ENCODE peak calls at places on chromosomes 3 and 15, in five cellular contexts. H is CD8-positive, alpha-beta T cell; F is H1; O is left ventricle myocardium inferior; L is fibroblast of lung. Z is an unnamed sample.

GRCh38 chr3:177385831-177386301 is 188.6 kb upstream of the TBL1XR1 start:
- DNase-seq in H (no peak), F (no peak), O (no peak), L (peak), Z (peak)

GRCh38 chr3:9198805-9199386 is 50.5 kb downstream of the SRGAP3 start:
- DNase-seq in H (no peak), F (no peak), O (no peak), L (no peak), Z (no peak)

GRCh38 chr3:139611540-139611939 is 66.2 kb downstream of the NMNAT3 start:
- DNase-seq in H (no peak), F (no peak), O (no peak), L (no peak), Z (no peak)

GRCh38 chr3:38124324-38125122 is 12.4 kb downstream of the ACAA1 start:
- DNase-seq in H (no peak), F (no peak), O (no peak), L (no peak), Z (no peak)

GRCh38 chr15:66675456-66675855 is 26.6 kb upstream of the SMAD6 start:
- DNase-seq in H (no peak), F (no peak), O (no peak), L (no peak), Z (no peak)

GRCh38 chr3:5006755-5007202 is 27.5 kb downstream of the BHLHE40 start:
- DNase-seq in H (peak), F (no peak), O (no peak), L (no peak), Z (no peak)

GRCh38 chr3:142027295-142027694 is 122.0 kb downstream of the TFDP2 start:
- DNase-seq in H (no peak), F (no peak), O (no peak), L (peak), Z (peak)

GRCh38 chr3:58630081-58630709 is 36.4 kb downstream of the FAM3D start:
- DNase-seq in H (peak), F (peak), O (peak), L (peak), Z (peak)

GRCh38 chr3:4571690-4572334 is 78.7 kb downstream of the ITPR1 start:
- DNase-seq in H (no peak), F (no peak), O (no peak), L (no peak), Z (peak)

GRCh38 chr15:70265466-70265978 is 167.8 kb upstream of the TLE3 start:
- DNase-seq in H (no peak), F (no peak), O (no peak), L (no peak), Z (no peak)

GRCh38 chr3:160018959-160019358 is 30.3 kb downstream of the IL12A start:
- DNase-seq in H (no peak), F (no peak), O (no peak), L (no peak), Z (no peak)

GRCh38 chr3:161800985-161801559 is 304.5 kb downstream of the OTOL1 start:
- DNase-seq in H (no peak), F (no peak), O (no peak), L (no peak), Z (no peak)

GRCh38 chr3:156135921-156136655 is 15.7 kb downstream of the KCNAB1 start:
- DNase-seq in H (no peak), F (no peak), O (no peak), L (no peak), Z (no peak)

GRCh38 chr15:35851491-35851890 is 305.5 kb upstream of the DPH6 start:
- DNase-seq in H (no peak), F (no peak), O (no peak), L (no peak), Z (no peak)

GRCh38 chr3:103991461-103992115 is 1375.1 kb upstream of the ALCAM start:
- DNase-seq in H (no peak), F (peak), O (no peak), L (peak), Z (peak)

GRCh38 chr3:38985581-38985980 is 66.2 kb downstream of the SCN11A start:
- DNase-seq in H (no peak), F (no peak), O (no peak), L (peak), Z (peak)

GRCh38 chr15:69758810-69759410 is 306.3 kb downstream of the RPLP1 start:
- DNase-seq in H (peak), F (no peak), O (peak), L (peak), Z (peak)

GRCh38 chr15:76401285-76401684 is 64.7 kb downstream of the ISL2 start:
- DNase-seq in H (no peak), F (no peak), O (no peak), L (peak), Z (peak)

GRCh38 chr3:63948995-63949394 is 36.8 kb upstream of the SCAANT1 start:
- DNase-seq in H (no peak), F (no peak), O (no peak), L (peak), Z (peak)

GRCh38 chr3:88003115-88003755 is 55.6 kb downstream of the CGGBP1 start:
- DNase-seq in H (no peak), F (no peak), O (no peak), L (peak), Z (peak)

GRCh38 chr15:91302588-91303439 is 202.8 kb downstream of the SV2B start:
- DNase-seq in H (no peak), F (peak), O (no peak), L (peak), Z (peak)

GRCh38 chr3:178170698-178171535 is 365.3 kb upstream of the KCNMB2 start:
- DNase-seq in H (no peak), F (no peak), O (no peak), L (peak), Z (peak)

GRCh38 chr15:45166792-45167630 is 20.8 kb downstream of the SHF start:
- DNase-seq in H (peak), F (peak), O (peak), L (peak), Z (peak)

GRCh38 chr15:65373163-65373651 is 4.6 kb downstream of the IGDCC3 start:
- DNase-seq in H (no peak), F (no peak), O (no peak), L (no peak), Z (no peak)

GRCh38 chr15:41928637-41929620 is 35.1 kb upstream of the SPTBN5 start:
- DNase-seq in H (no peak), F (no peak), O (peak), L (peak), Z (no peak)

GRCh38 chr3:30729512-30729911 is 123.1 kb downstream of the TGFBR2 start:
- DNase-seq in H (no peak), F (no peak), O (no peak), L (no peak), Z (no peak)

GRCh38 chr3:126551839-126552687 is 6.7 kb downstream of the C3orf22 start:
- DNase-seq in H (no peak), F (no peak), O (no peak), L (no peak), Z (no peak)

GRCh38 chr3:155362808-155363689 is 69.6 kb upstream of the STRIT1 start:
- DNase-seq in H (no peak), F (peak), O (no peak), L (no peak), Z (peak)

GRCh38 chr3:53812434-53812833 is 33.8 kb downstream of the CHDH start:
- DNase-seq in H (no peak), F (no peak), O (no peak), L (no peak), Z (peak)

GRCh38 chr3:51703776-51704510 is 2.9 kb upstream of the GRM2 start:
- DNase-seq in H (no peak), F (no peak), O (peak), L (no peak), Z (no peak)

GRCh38 chr15:74543583-74543982 is 2.6 kb downstream of the ARID3B start:
- DNase-seq in H (peak), F (no peak), O (no peak), L (no peak), Z (no peak)

GRCh38 chr3:193978030-193978429 is 157.9 kb upstream of the HES1 start:
- DNase-seq in H (no peak), F (no peak), O (no peak), L (no peak), Z (no peak)

GRCh38 chr3:81242871-81243270 is 518.6 kb downstream of the GBE1 start:
- DNase-seq in H (no peak), F (no peak), O (no peak), L (peak), Z (peak)

GRCh38 chr3:48592519-48593087 is 2.5 kb downstream of the COL7A1 start:
- DNase-seq in H (no peak), F (no peak), O (no peak), L (no peak), Z (no peak)

GRCh38 chr3:48595075-48595525 is at the start of gene COL7A1:
- DNase-seq in H (peak), F (peak), O (no peak), L (no peak), Z (no peak)

GRCh38 chr3:48594431-48595049 is 589 bp downstream of the COL7A1 start:
- DNase-seq in H (no peak), F (peak), O (no peak), L (peak), Z (peak)

GRCh38 chr3:48591886-48592518 is 3.1 kb downstream of the COL7A1 start:
- DNase-seq in H (no peak), F (no peak), O (no peak), L (no peak), Z (no peak)

DNA sequence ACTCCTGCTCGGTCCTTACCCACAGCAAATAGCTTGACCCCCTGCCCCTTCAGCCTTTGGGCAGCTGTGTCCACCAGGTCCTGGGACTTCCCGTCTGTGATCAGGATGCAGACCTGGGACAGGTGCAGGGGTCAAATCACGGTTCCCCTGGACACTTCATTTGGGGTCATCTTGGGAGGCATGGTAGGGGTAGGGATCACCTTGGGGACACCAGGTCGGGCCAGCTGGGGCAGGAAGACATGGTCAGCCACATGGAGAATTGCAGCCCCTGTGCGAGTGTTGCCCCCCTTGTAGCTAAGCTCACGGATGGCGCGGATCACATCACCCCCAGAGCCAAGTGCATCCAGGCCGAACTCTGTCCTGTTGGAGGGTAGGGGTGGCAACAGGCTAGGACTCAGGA is 1.8 kb downstream of the COL7A1 start:
- DNase-seq in H (no peak), F (no peak), O (no peak), L (no peak), Z (no peak)
- H3K4me3 ChIP-seq in H (no peak), F (no peak), O (no peak), L (no peak), Z (peak)

GRCh38 chr15:89772933-89773583 is 3.1 kb upstream of the MESP2 start:
- DNase-seq in H (no peak), F (no peak), O (no peak), L (peak), Z (peak)
- TF ChIP-seq CTCF in H (no peak), F (no peak), O (no peak), L (peak), Z (peak)

GRCh38 chr15:40591310-40591845 is 2.7 kb upstream of the KNL1 start:
- DNase-seq in H (no peak), F (peak), O (no peak), L (no peak), Z (no peak)
- H3K4me3 ChIP-seq in H (no peak), F (no peak), O (no peak), L (no peak), Z (no peak)

GRCh38 chr3:152559246-152559645 is 275.7 kb upstream of the P2RY1 start:
- DNase-seq in H (no peak), F (no peak), O (no peak), L (no peak), Z (no peak)

GRCh38 chr3:152564454-152564853 is 270.5 kb upstream of the P2RY1 start:
- DNase-seq in H (no peak), F (no peak), O (no peak), L (no peak), Z (peak)
- TF ChIP-seq CTCF in H (no peak), F (no peak), O (no peak), L (no peak), Z (no peak)

GRCh38 chr3:71444861-71445259 is 138.7 kb downstream of the FOXP1 start:
- DNase-seq in H (no peak), F (no peak), O (no peak), L (no peak), Z (no peak)
- H3K4me3 ChIP-seq in H (no peak), F (no peak), O (no peak), L (no peak), Z (no peak)

Z was measured in choroid plexus epithelial cell.